ENCODE peak calls at places on chromosomes 11 and 22, in six cellular contexts. Q is H9, Z is mesendoderm, A is IMR-90, X is H1, V is trophoblast cell. P is an unnamed sample.
A peak's percentile ranks its signal among the peaks of the same experiment; 100 is the strongest.

GRCh38 chr22:23063539-23064380 is 6.6 kb upstream of the GNAZ start:
- DNase-seq in Q (peak; percentile 20), Z (no peak), A (no peak), X (peak; percentile 39), V (no peak), P (no peak)

GRCh38 chr11:33668468-33668825 is 32.2 kb downstream of the C11orf91 start:
- DNase-seq in Q (no peak), Z (no peak), A (no peak), X (no peak), V (no peak), P (no peak)

GRCh38 chr11:89275966-89276365 is 98.3 kb downstream of the TYR start:
- DNase-seq in Q (no peak), Z (no peak), A (no peak), X (no peak), V (no peak), P (no peak)

GRCh38 chr11:64566042-64566914 is 24.7 kb upstream of the SLC22A12 start:
- DNase-seq in Q (peak; percentile 81), Z (peak; percentile 96), A (peak; percentile 65), X (peak; percentile 74), V (peak; percentile 95), P (peak; percentile 72)

GRCh38 chr11:135075740-135076139 is 663.7 kb upstream of the B3GAT1 start:
- DNase-seq in Q (peak; percentile 89), Z (peak; percentile 84), A (peak; percentile 5), X (peak; percentile 98), V (peak; percentile 99), P (no peak)

GRCh38 chr11:66886671-66887221 is 29.9 kb downstream of the LRFN4 start:
- DNase-seq in Q (no peak), Z (no peak), A (peak; percentile 18), X (no peak), V (no peak), P (no peak)

GRCh38 chr22:24089951-24090350 is 78.8 kb downstream of the CABIN1 start:
- DNase-seq in Q (no peak), Z (no peak), A (no peak), X (no peak), V (no peak), P (no peak)

GRCh38 chr11:45110562-45110961 is 35.9 kb upstream of the PRDM11 start:
- DNase-seq in Q (peak; percentile 63), Z (peak; percentile 81), A (peak; percentile 68), X (peak; percentile 56), V (peak; percentile 86), P (peak; percentile 81)

GRCh38 chr11:95520765-95521542 is 268.6 kb downstream of the FAM76B start:
- DNase-seq in Q (no peak), Z (no peak), A (no peak), X (no peak), V (no peak), P (no peak)

GRCh38 chr22:21624120-21624879 is 5.5 kb downstream of the YDJC start:
- DNase-seq in Q (peak; percentile 72), Z (peak; percentile 60), A (peak; percentile 23), X (peak; percentile 91), V (no peak), P (no peak)

GRCh38 chr22:20438066-20438677 is 547 bp upstream of the SCARF2 start:
- DNase-seq in Q (peak; percentile 57), Z (peak; percentile 59), A (peak; percentile 45), X (peak; percentile 80), V (no peak), P (no peak)

GRCh38 chr11:115682101-115682500 is 177.9 kb upstream of the CADM1 start:
- DNase-seq in Q (no peak), Z (no peak), A (peak; percentile 78), X (no peak), V (peak; percentile 83), P (no peak)

GRCh38 chr11:126354631-126355323 is 709 bp upstream of the ST3GAL4 start:
- DNase-seq in Q (no peak), Z (peak; percentile 35), A (no peak), X (no peak), V (no peak), P (no peak)

GRCh38 chr22:40819741-40820140 is 595 bp upstream of the SLC25A17 start:
- DNase-seq in Q (no peak), Z (no peak), A (peak; percentile 42), X (no peak), V (peak; percentile 19), P (no peak)

GRCh38 chr11:31815743-31816466 is 4.8 kb upstream of the PAX6 start:
- DNase-seq in Q (no peak), Z (no peak), A (no peak), X (peak; percentile 55), V (peak; percentile 16), P (no peak)

GRCh38 chr11:6925636-6926207 is 504 bp upstream of the ZNF215 start:
- DNase-seq in Q (peak; percentile 52), Z (peak; percentile 81), A (peak; percentile 16), X (no peak), V (peak; percentile 71), P (no peak)

GRCh38 chr11:48000432-48000831 is 20.1 kb downstream of the PTPRJ start:
- DNase-seq in Q (no peak), Z (no peak), A (no peak), X (no peak), V (no peak), P (no peak)

GRCh38 chr11:48003926-48004325 is 23.6 kb downstream of the PTPRJ start:
- DNase-seq in Q (no peak), Z (no peak), A (no peak), X (no peak), V (no peak), P (no peak)

GRCh38 chr11:48004456-48004855 is 24.1 kb downstream of the PTPRJ start:
- DNase-seq in Q (no peak), Z (no peak), A (no peak), X (no peak), V (no peak), P (no peak)

GRCh38 chr11:48001438-48002021 is 21.2 kb downstream of the PTPRJ start:
- DNase-seq in Q (no peak), Z (no peak), A (peak; percentile 94), X (no peak), V (no peak), P (no peak)

GRCh38 chr11:48002565-48002964 is 22.2 kb downstream of the PTPRJ start:
- DNase-seq in Q (no peak), Z (no peak), A (no peak), X (no peak), V (no peak), P (no peak)
- H2AK5ac ChIP-seq in Q (no peak overlapping the region), Z (no peak overlapping the region), A (no peak overlapping the region), X (no peak overlapping the region), V (no peak overlapping the region), P (no peak overlapping the region)

GRCh38 chr22:42816339-42816738 is 40.7 kb downstream of the ARFGAP3 start:
- DNase-seq in Q (no peak), Z (no peak), A (no peak), X (peak; percentile 14), V (no peak), P (no peak)

GRCh38 chr22:42814215-42814614 is 42.9 kb downstream of the ARFGAP3 start:
- DNase-seq in Q (no peak), Z (no peak), A (no peak), X (no peak), V (no peak), P (no peak)

GRCh38 chr22:42813501-42813900 is 43.6 kb downstream of the ARFGAP3 start:
- DNase-seq in Q (no peak), Z (no peak), A (no peak), X (peak; percentile 28), V (no peak), P (no peak)

GRCh38 chr22:42817556-42817955 is 39.5 kb downstream of the ARFGAP3 start:
- DNase-seq in Q (no peak), Z (no peak), A (no peak), X (no peak), V (no peak), P (no peak)

DNA sequence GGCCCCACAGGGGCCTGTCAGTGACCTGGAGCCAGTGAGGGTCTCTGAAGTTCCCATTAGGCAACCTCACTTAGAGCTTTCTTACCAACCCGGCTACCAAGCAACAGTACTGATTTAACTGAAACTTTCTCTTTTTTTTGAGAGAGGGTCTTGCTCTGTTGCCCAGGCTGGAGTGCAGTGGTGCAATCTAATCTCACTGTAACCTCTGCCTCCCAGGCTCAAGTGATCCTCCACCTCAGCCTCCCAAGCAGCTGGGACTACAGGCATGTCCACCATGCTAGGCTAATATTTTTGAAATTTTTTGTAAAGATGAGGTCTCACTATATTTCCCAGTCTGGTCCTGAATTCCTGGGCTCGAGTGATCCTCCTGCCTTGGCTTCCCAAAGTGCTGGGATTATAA is 42.5 kb downstream of the ARFGAP3 start:
- DNase-seq in Q (no peak), Z (no peak), A (no peak), X (peak; percentile 11), V (no peak), P (no peak)
- H3K4me2 ChIP-seq in Q (no peak overlapping the region), Z (no peak overlapping the region), A (no peak overlapping the region), X (no peak overlapping the region), V (no peak overlapping the region), P (no peak overlapping the region)

DNA sequence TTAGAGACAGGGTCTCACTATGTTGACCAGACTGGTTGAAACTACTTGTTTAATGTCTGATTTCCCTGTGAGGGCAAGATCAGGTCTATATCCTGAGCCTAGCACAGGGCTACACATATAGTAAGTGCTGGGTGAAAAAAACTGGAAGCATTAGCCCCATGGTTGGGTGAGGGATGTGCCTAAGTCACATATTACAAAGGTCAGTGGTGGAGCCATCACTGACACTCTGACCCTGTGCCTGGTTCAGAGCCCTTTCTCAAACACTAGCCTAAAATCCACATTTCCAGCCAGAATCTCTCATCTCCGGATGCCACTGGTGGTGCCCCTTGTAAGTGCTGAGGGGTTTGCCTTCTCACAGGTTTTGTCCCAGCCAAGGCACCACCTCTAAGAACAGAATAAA is 9.0 kb downstream of the TBC1D10A start:
- DNase-seq in Q (no peak), Z (no peak), A (no peak), X (no peak), V (no peak), P (no peak)
- H3K4me1 ChIP-seq in Q (no peaks in the 10 kb centered on the region), Z (no peaks in the 10 kb centered on the region), A (peaks cover 33% of the 10 kb centered on the region), X (no peaks in the 10 kb centered on the region), V (peaks cover 64% of the 10 kb centered on the region), P (no peaks in the 10 kb centered on the region)

DNA sequence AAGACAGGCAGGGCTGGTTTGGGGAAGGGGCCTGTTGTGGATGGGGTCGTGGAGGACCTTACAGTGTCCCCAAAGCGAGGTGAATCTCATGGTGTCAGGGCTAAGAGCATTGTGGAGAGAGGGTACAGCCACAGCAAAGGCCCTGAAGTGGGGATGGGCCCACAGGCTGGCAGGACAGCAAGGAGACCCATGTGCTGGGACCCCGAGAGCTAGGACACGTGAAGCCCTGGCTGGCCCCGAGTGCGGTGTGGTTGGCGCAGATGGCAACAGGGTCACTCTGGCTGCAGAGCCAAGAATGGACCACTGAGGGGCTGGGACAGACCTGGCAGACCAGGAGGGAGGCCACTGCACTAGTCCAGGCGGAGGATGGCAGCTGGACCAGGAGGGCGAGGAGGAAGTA is 30.0 kb upstream of the KCNQ1OT1 start:
- DNase-seq in Q (no peak), Z (no peak), A (no peak), X (no peak), V (no peak), P (no peak)
- H2AK5ac ChIP-seq in Q (no peak overlapping the region), Z (no peak overlapping the region), A (no peak overlapping the region), X (no peak overlapping the region), V (no peak overlapping the region), P (peak overlapping the region; percentile 91)

P was measured in neuronal stem cell.